ENCODE peak calls at places on chromosomes 16 and 17, in six cellular contexts. Y is breast epithelium, J is GM23338, P is K562, O is transverse colon, M is GM12878. X is an unnamed sample.
A peak's percentile ranks its signal among the peaks of the same experiment; 100 is the strongest.

GRCh38 chr16:3142770-3143169 is 7.9 kb downstream of the ZNF213 start:
- DNase-seq in Y (no peak), J (no peak), P (no peak), O (no peak), M (no peak), X (no peak)

GRCh38 chr16:50520451-50521245 is 27.5 kb upstream of the NKD1 start:
- DNase-seq in Y (no peak), J (no peak), P (no peak), O (no peak), M (no peak), X (no peak)

GRCh38 chr17:11580677-11581076 is 17.6 kb upstream of the DNAH9 start:
- DNase-seq in Y (no peak), J (no peak), P (no peak), O (no peak), M (no peak), X (no peak)

GRCh38 chr17:12853921-12854320 is 64.6 kb downstream of the ARHGAP44 start:
- DNase-seq in Y (no peak), J (peak; percentile 36), P (no peak), O (no peak), M (no peak), X (no peak)

GRCh38 chr16:86383488-86384262 is 126.7 kb upstream of the FOXF1 start:
- DNase-seq in Y (no peak), J (no peak), P (peak; percentile 30), O (no peak), M (no peak), X (no peak)

GRCh38 chr17:81427446-81428120 is 32.3 kb downstream of the BAHCC1 start:
- DNase-seq in Y (no peak), J (no peak), P (no peak), O (peak; percentile 67), M (no peak), X (no peak)

GRCh38 chr16:1701216-1701878 is 4.6 kb upstream of the MAPK8IP3 start:
- DNase-seq in Y (no peak), J (no peak), P (no peak), O (no peak), M (no peak), X (no peak)

GRCh38 chr16:83068686-83069085 is 441.9 kb downstream of the CDH13 start:
- DNase-seq in Y (no peak), J (no peak), P (no peak), O (no peak), M (no peak), X (no peak)

GRCh38 chr17:72804949-72805348 is 287.5 kb downstream of the SLC39A11 start:
- DNase-seq in Y (no peak), J (no peak), P (no peak), O (no peak), M (no peak), X (no peak)

GRCh38 chr17:72386619-72387237 is 265.9 kb downstream of the SOX9 start:
- DNase-seq in Y (no peak), J (peak; percentile 60), P (no peak), O (no peak), M (no peak), X (no peak)

GRCh38 chr17:72518810-72519597 is 398.2 kb downstream of the SOX9 start:
- DNase-seq in Y (peak; percentile 59), J (no peak), P (no peak), O (peak; percentile 73), M (no peak), X (no peak)

GRCh38 chr17:19338031-19338990 is 24.2 kb downstream of the B9D1 start:
- DNase-seq in Y (peak; percentile 78), J (peak; percentile 87), P (peak; percentile 50), O (peak; percentile 73), M (no peak), X (no peak)

GRCh38 chr16:75298252-75298651 is 46.8 kb upstream of the BCAR1 start:
- DNase-seq in Y (no peak), J (no peak), P (no peak), O (no peak), M (no peak), X (no peak)

GRCh38 chr17:62206550-62206949 is 141.5 kb upstream of the MED13 start:
- DNase-seq in Y (no peak), J (no peak), P (no peak), O (no peak), M (no peak), X (no peak)

GRCh38 chr17:76554131-76554530 is 14.3 kb downstream of the PRCD start:
- DNase-seq in Y (no peak), J (no peak), P (no peak), O (no peak), M (no peak), X (no peak)

GRCh38 chr17:41367426-41368075 is 2.1 kb downstream of the KRT33B start:
- DNase-seq in Y (no peak), J (no peak), P (no peak), O (no peak), M (no peak), X (no peak)

GRCh38 chr17:41549596-41550039 is 21.5 kb upstream of the KRT19 start:
- DNase-seq in Y (no peak), J (no peak), P (peak; percentile 78), O (peak; percentile 78), M (no peak), X (no peak)

GRCh38 chr16:13150181-13150885 is 248.9 kb downstream of the SHISA9 start:
- DNase-seq in Y (no peak), J (no peak), P (no peak), O (no peak), M (no peak), X (no peak)

GRCh38 chr17:40474419-40475002 is 26.9 kb downstream of the TNS4 start:
- DNase-seq in Y (no peak), J (no peak), P (peak; percentile 62), O (no peak), M (no peak), X (no peak)

GRCh38 chr16:65809627-65810026 is 556.9 kb upstream of the CDH5 start:
- DNase-seq in Y (no peak), J (no peak), P (peak; percentile 41), O (no peak), M (no peak), X (no peak)

GRCh38 chr16:19672378-19672777 is 45.6 kb downstream of the KNOP1 start:
- DNase-seq in Y (no peak), J (no peak), P (no peak), O (no peak), M (no peak), X (no peak)

GRCh38 chr16:19662351-19662750 is 55.7 kb downstream of the KNOP1 start:
- DNase-seq in Y (no peak), J (peak; percentile 35), P (no peak), O (no peak), M (no peak), X (no peak)

GRCh38 chr16:19664166-19664565 is 53.9 kb downstream of the KNOP1 start:
- DNase-seq in Y (no peak), J (no peak), P (no peak), O (no peak), M (no peak), X (no peak)

GRCh38 chr16:19666451-19666850 is 51.6 kb downstream of the KNOP1 start:
- DNase-seq in Y (no peak), J (no peak), P (no peak), O (no peak), M (no peak), X (no peak)
- TF ChIP-seq POLR2AphosphoS5 in Y (no peak), J (no peak), P (no peak), O (no peak), M (no peak), X (no peak)

GRCh38 chr17:35117984-35118383 is 1.7 kb downstream of the RAD51D start:
- DNase-seq in Y (no peak), J (no peak), P (no peak), O (no peak), M (peak; percentile 45), X (no peak)

GRCh38 chr17:35121315-35121714 is at the start of gene FNDC8:
- DNase-seq in Y (no peak), J (no peak), P (no peak), O (no peak), M (no peak), X (no peak)

GRCh38 chr17:35116845-35117244 is 2.8 kb downstream of the RAD51D start:
- DNase-seq in Y (no peak), J (peak; percentile 67), P (no peak), O (no peak), M (no peak), X (no peak)

GRCh38 chr17:35119370-35120185 is at the start of gene RAD51D:
- DNase-seq in Y (peak; percentile 70), J (peak; percentile 90), P (peak; percentile 86), O (peak; percentile 76), M (peak; percentile 33), X (no peak)
- TF ChIP-seq POLR2AphosphoS5 in Y (no peak), J (peak; percentile 56), P (peak; percentile 52), O (no peak), M (peak; percentile 61), X (peak; percentile 80)

DNA sequence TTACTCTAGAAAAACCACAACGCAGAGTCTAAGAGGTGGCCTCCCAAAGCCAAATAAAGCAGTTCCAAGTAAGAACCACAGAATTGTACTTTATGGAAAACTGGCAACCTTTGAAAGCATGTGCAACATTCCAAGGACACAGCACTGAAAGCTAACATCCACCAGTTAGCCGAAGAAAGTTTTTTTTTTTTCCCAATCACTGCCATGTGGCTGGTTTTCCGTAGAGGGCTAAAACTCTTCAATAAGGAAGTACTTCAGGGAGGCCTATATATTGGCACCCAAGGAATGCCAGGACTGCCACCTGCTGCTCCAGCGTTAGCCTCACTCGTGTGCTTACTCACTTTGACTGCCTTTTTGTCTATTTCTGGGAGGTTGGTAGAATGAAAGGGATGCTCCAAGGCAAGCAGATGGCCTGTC is 25.2 kb downstream of the CEP95 start:
- DNase-seq in Y (no peak), J (no peak), P (no peak), O (no peak), M (no peak), X (no peak)
- TF ChIP-seq POLR2AphosphoS5 in Y (no peak), J (no peak), P (no peak), O (no peak), M (no peak), X (no peak)

GRCh38 chr17:38559025-38559879 is 46.5 kb downstream of the SRCIN1 start:
- DNase-seq in Y (peak; percentile 76), J (peak; percentile 97), P (peak; percentile 94), O (peak; percentile 94), M (peak; percentile 47), X (no peak)
- TF ChIP-seq POLR2AphosphoS5 in Y (peak; percentile 62), J (no peak), P (no peak), O (no peak), M (no peak), X (no peak)

GRCh38 chr17:48624544-48625501 is 1.3 kb downstream of the HOXB9 start:
- DNase-seq in Y (no peak), J (peak; percentile 82), P (peak; percentile 57), O (peak; percentile 51), M (no peak), X (no peak)
- TF ChIP-seq POLR2AphosphoS5 in Y (no peak), J (no peak), P (no peak), O (peak; percentile 4), M (no peak), X (peak; percentile 73)

X was measured in Panc1.